ENCODE peak calls at places on chromosomes 11 and 22, in five cellular contexts. L, R, C, A and E are unnamed samples.

GRCh38 chr11:58933661-58934060 is 5.6 kb upstream of the GLYATL1 start:
- DNase-seq in L (no peak), R (no peak), C (no peak), A (no peak), E (no peak)

GRCh38 chr11:12803086-12803826 is 129.0 kb downstream of the TEAD1 start:
- DNase-seq in L (no peak), R (no peak), C (no peak), A (peak), E (no peak)

GRCh38 chr11:44607987-44608386 is 42.5 kb downstream of the CD82 start:
- DNase-seq in L (no peak), R (no peak), C (no peak), A (peak), E (no peak)

GRCh38 chr22:49124588-49124987 is 703.1 kb downstream of the BRD1 start:
- DNase-seq in L (no peak), R (no peak), C (no peak), A (no peak), E (no peak)

GRCh38 chr11:8814209-8814922 is 96.6 kb upstream of the AKIP1 start:
- DNase-seq in L (no peak), R (no peak), C (no peak), A (no peak), E (peak)

GRCh38 chr11:104096900-104097299 is 60.5 kb downstream of the DDI1 start:
- DNase-seq in L (no peak), R (no peak), C (no peak), A (no peak), E (no peak)

GRCh38 chr11:126716456-126717083 is 284.0 kb downstream of the KIRREL3 start:
- DNase-seq in L (no peak), R (no peak), C (peak), A (peak), E (no peak)

GRCh38 chr22:26124991-26125725 is 44.1 kb upstream of the SEZ6L start:
- DNase-seq in L (no peak), R (no peak), C (no peak), A (no peak), E (no peak)

GRCh38 chr22:37019309-37020191 is at the start of the genes MPST and TST:
- DNase-seq in L (peak), R (peak), C (peak), A (peak), E (peak)

GRCh38 chr22:18066181-18066859 is 11.5 kb upstream of the PEX26 start:
- DNase-seq in L (no peak), R (no peak), C (no peak), A (no peak), E (no peak)

GRCh38 chr11:74593463-74593862 is 1.1 kb downstream of the POLD3 start:
- DNase-seq in L (no peak), R (no peak), C (no peak), A (no peak), E (no peak)

GRCh38 chr11:74592063-74592440 is 330 bp upstream of the POLD3 start:
- DNase-seq in L (no peak), R (no peak), C (no peak), A (peak), E (no peak)

GRCh38 chr11:74592441-74593362 is at the start of gene POLD3:
- DNase-seq in L (peak), R (peak), C (peak), A (peak), E (peak)
- TF ChIP-seq POLR2A in L (peak), R (no peak), C (no peak), A (peak), E (peak)

GRCh38 chr11:67369801-67370284 is 3.6 kb downstream of the CLCF1 start:
- DNase-seq in L (no peak), R (no peak), C (no peak), A (peak), E (no peak)
- TF ChIP-seq POLR2A in L (no peak), R (no peak), C (no peak), A (no peak), E (no peak)

DNA sequence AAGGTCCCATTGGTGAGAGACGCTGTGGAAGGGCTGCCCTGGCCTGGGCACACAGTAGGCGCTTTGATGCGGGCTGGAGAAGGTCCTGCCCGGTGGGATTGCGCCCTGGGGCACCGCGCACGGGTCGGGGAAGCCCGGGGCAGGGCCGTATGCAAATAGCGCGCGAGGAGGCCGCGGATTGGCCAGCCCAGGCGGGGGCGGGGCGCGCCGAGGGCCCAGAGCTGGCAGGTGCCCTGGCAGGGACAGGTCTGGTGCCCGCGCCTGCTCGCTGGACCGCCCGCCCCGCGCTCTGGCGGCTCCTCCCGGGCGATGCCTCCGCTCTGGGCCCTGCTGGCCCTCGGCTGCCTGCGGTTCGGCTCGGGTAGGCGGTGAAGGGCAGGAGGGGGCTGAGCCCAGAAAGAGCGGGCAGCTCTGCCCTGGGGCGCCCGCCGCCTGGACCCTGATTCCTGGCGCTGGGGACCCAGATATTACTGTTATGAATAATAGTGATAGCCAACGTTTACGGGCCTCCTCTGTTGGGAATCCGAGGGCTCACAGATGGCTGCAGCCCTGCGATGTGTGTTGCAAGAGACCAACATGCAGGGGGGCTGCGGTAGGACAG is at the start of gene UPK3A:
- DNase-seq in L (no peak), R (peak), C (no peak), A (no peak), E (no peak)
- TF ChIP-seq POLR2A in L (no peak), R (peak), C (no peak), A (no peak), E (no peak)

GRCh38 chr11:61581030-61581928 is at the start of gene SYT7:
- DNase-seq in L (peak), R (peak), C (peak), A (peak), E (peak)
- TF ChIP-seq POLR2A in L (peak), R (no peak), C (no peak), A (no peak), E (no peak)

GRCh38 chr11:779120-779954 is 2.0 kb upstream of the GATD1 start:
- DNase-seq in L (peak), R (no peak), C (no peak), A (no peak), E (no peak)

GRCh38 chr11:774873-775592 is 2.3 kb downstream of the GATD1 start:
- DNase-seq in L (peak), R (no peak), C (no peak), A (peak), E (no peak)

GRCh38 chr11:779955-780532 is 2.8 kb upstream of the GATD1 start:
- DNase-seq in L (peak), R (no peak), C (no peak), A (no peak), E (no peak)

GRCh38 chr11:776459-777287 is 614 bp downstream of the GATD1 start:
- DNase-seq in L (peak), R (no peak), C (no peak), A (no peak), E (no peak)

DNA sequence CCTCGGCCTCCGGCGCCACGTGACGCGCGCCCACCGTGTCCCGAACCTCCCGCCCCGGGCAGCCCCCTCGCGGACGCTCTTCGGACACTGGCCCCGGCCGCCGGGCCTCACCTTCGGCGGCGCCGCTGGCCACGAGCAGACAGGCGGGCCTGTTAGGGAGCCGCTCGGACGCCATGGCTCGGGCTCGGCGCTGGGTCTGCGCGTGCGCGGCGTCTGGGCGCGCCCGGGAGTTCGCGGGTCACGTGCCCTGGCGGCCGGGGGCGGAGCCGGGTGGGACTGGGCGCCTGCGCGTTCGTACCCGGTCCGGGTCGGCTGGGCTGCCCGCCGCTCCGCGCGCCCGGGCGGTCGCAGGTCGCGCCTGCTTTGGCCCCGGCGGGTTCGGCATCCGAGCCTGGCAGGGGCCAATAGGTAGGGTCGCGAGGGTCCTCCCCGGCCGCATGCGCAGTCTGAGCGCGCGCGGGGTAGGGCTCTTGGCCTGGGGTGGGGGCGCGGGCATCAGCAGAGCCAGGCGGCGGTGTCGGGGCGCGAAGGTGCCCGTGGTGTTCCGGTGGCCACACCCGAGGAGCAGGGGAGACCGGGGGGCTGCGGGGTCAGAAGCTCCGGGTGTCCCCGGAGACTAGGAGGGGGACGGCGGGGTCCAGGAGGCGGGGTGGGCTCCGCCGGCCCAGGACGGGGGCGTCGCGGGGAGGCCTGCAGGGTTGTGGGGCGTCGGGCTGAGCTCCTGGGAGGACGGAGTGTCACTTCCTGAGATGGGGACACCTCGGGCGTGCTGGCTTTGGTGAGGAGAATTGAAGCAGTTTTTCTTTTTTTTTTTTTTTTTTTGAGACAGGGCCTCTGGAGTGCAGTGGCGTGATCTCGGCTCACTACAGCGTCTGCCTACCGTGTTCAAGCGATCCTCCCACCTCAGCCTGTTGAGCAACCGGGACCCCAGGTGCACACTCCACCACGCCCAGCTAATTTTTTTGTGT is at the start of gene GATD1:
- DNase-seq in L (peak), R (peak), C (peak), A (peak), E (peak)
- TF ChIP-seq POLR2A in L (peak), R (peak), C (no peak), A (peak), E (peak)

DNA sequence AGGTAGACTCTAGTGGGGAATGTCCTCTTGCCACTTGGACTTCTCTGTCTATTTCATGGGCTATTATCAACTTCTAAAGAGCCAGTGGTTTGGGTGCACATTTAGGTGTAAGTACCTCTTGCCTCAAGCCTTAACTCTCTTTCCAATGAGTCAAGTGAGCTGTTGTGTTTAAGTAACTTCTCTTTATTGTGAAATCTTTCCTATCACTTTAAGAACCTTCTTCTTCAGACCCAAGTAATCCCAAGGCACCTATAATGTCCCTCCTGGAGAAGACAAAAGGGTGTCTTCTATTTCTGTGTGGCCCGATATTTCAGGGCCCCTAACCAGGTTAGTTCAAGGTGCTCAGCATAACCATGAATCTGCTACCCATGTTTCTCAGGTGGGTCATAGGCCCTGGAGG is 90.5 kb upstream of the VPREB1 start:
- DNase-seq in L (no peak), R (no peak), C (no peak), A (no peak), E (no peak)
- TF ChIP-seq POLR2A in L (no peak), R (no peak), C (no peak), A (no peak), E (no peak)

GRCh38 chr22:41664490-41664889 is 24.2 kb downstream of the SNU13 start:
- DNase-seq in L (no peak), R (no peak), C (no peak), A (no peak), E (no peak)
- TF ChIP-seq POLR2A in L (no peak), R (no peak), C (no peak), A (no peak), E (no peak)